ENCODE peak calls at places on chromosome 1, in nine cellular contexts. Q is AG09309, K is spleen, I is fibroblast of lung, W is keratinocyte, J is upper lobe of left lung, Y is uterus, B is GM23338, H is heart left ventricle. N is an unnamed sample.

GRCh38 chr1:168504064-168504837 is 39.5 kb downstream of the XCL2 start:
- DNase-seq in Q (peak), K (no peak), I (peak), W (no peak), J (no peak), Y (no peak), B (no peak), H (peak), N (peak)

GRCh38 chr1:96473791-96474452 is 247.7 kb upstream of the PTBP2 start:
- DNase-seq in Q (no peak), K (no peak), I (peak), W (peak), J (no peak), Y (no peak), B (no peak), H (no peak), N (no peak)

GRCh38 chr1:230158422-230159291 is 91.6 kb downstream of the GALNT2 start:
- DNase-seq in Q (no peak), K (no peak), I (no peak), W (no peak), J (no peak), Y (no peak), B (no peak), H (no peak), N (no peak)

GRCh38 chr1:65946960-65947359 is 154.3 kb downstream of the PDE4B start:
- DNase-seq in Q (no peak), K (no peak), I (no peak), W (no peak), J (no peak), Y (no peak), B (no peak), H (no peak), N (no peak)

GRCh38 chr1:171434717-171435346 is 50.5 kb upstream of the PRRC2C start:
- DNase-seq in Q (peak), K (no peak), I (peak), W (peak), J (no peak), Y (peak), B (no peak), H (peak), N (peak)

GRCh38 chr1:229060140-229060539 is 210.8 kb upstream of the RAB4A start:
- DNase-seq in Q (no peak), K (no peak), I (no peak), W (no peak), J (no peak), Y (no peak), B (no peak), H (no peak), N (no peak)

GRCh38 chr1:31830065-31830464 is 14.2 kb upstream of the SPOCD1 start:
- DNase-seq in Q (no peak), K (no peak), I (no peak), W (no peak), J (no peak), Y (no peak), B (no peak), H (no peak), N (no peak)

GRCh38 chr1:193322218-193322617 is 135.8 kb upstream of the B3GALT2 start:
- DNase-seq in Q (no peak), K (no peak), I (peak), W (no peak), J (no peak), Y (no peak), B (peak), H (no peak), N (no peak)

GRCh38 chr1:197519741-197520334 is 251.8 kb downstream of the CRB1 start:
- DNase-seq in Q (no peak), K (no peak), I (peak), W (no peak), J (no peak), Y (no peak), B (peak), H (no peak), N (no peak)
- TF ChIP-seq CTCF in Q (peak), K (peak), I (peak), W (peak), J (no peak), Y (no peak), B (peak), H (peak), N (peak)

DNA sequence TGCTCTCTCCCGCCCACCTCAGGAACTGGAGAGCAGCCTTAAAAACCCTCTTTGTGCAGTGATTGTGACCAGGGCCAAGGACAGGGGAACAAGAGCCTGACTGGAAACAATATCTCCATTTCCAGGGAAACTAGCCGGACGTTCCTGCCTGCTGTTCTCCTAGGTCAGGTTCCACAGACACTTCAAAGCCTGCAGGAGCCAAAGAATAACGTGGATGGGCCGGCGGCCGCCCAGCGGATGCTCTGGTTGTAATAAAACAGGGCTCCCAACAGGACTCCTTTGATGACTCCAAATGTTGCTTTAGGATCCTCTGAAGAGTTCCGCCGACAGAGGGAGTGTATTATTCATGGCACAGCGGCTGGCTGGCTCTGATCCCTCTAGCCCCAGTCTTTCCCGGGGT is 162.2 kb downstream of the PLXNA2 start:
- DNase-seq in Q (no peak), K (no peak), I (peak), W (no peak), J (peak), Y (no peak), B (peak), H (no peak), N (no peak)
- TF ChIP-seq CTCF in Q (no peak), K (no peak), I (peak), W (no peak), J (no peak), Y (no peak), B (peak), H (peak), N (no peak)

DNA sequence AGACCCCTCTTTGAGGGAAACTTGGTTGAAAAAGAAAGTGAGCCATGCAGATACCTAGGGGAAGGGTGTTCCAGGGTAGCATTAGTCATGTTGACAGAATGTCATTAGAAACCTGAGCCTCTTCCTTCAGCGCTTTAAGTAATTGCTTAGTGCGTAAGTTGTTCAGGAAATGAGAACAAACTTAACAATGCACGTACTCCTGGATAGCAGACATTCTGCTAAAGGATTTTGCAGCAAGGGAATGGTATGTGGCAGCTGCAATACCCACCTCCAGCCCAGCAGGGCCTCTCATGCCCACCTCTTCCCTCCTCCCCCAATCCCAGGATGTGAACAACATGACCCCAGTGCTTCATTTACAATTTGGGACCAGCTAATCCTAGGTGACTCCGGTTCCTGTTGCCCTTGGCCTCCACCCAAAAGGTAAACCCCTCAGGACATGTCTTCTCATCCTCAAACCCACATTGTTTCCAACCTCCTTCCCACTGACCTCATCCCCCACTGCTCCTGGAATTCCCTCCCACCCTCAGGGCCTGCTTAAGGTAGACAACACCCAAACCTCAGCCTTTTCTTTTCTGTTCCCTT is 98.0 kb upstream of the BCAR3 start:
- DNase-seq in Q (peak), K (no peak), I (peak), W (peak), J (no peak), Y (no peak), B (peak), H (no peak), N (peak)
- TF ChIP-seq CTCF in Q (no peak), K (no peak), I (no peak), W (peak), J (no peak), Y (no peak), B (no peak), H (no peak), N (no peak)

GRCh38 chr1:213684454-213684853 is 303.3 kb upstream of the PROX1 start:
- DNase-seq in Q (no peak), K (no peak), I (no peak), W (no peak), J (no peak), Y (no peak), B (no peak), H (no peak), N (no peak)
- TF ChIP-seq CTCF in Q (no peak), K (no peak), I (no peak), W (no peak), J (no peak), Y (no peak), B (no peak), H (no peak), N (no peak)

DNA sequence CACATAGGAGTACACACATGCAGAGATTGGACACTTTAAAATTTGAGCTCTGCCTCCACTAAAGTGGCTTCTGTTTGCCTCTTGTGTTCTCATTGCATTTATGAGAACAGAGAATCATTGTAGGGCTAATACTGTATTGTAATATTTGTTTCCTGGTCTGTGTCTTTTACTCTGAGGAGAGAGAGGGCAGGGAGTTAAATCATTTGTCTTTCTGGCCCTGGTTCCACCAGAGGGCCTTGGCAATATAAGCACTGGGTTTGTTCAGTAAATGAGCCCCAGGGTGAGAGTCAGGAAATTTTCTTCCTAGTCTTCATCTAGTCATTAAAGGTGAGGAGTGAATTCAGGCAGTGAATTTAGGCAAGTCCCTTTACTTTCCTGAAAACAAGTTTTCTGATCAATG is 70.3 kb downstream of the NFIA start:
- DNase-seq in Q (no peak), K (no peak), I (no peak), W (no peak), J (no peak), Y (no peak), B (no peak), H (no peak), N (no peak)
- TF ChIP-seq CTCF in Q (no peak), K (no peak), I (no peak), W (no peak), J (no peak), Y (no peak), B (peak), H (no peak), N (no peak)

GRCh38 chr1:244209955-244210354 is 158.9 kb downstream of the ZBTB18 start:
- DNase-seq in Q (no peak), K (no peak), I (no peak), W (no peak), J (no peak), Y (no peak), B (no peak), H (no peak), N (no peak)

GRCh38 chr1:244212792-244213475 is 161.9 kb downstream of the ZBTB18 start:
- DNase-seq in Q (no peak), K (no peak), I (no peak), W (no peak), J (no peak), Y (no peak), B (no peak), H (no peak), N (no peak)

GRCh38 chr1:244212219-244212618 is 161.1 kb downstream of the ZBTB18 start:
- DNase-seq in Q (no peak), K (no peak), I (no peak), W (no peak), J (no peak), Y (no peak), B (no peak), H (no peak), N (no peak)

GRCh38 chr1:244211559-244211944 is 160.5 kb downstream of the ZBTB18 start:
- DNase-seq in Q (peak), K (no peak), I (peak), W (no peak), J (no peak), Y (peak), B (no peak), H (no peak), N (peak)

GRCh38 chr1:244210884-244211558 is 159.9 kb downstream of the ZBTB18 start:
- DNase-seq in Q (no peak), K (no peak), I (no peak), W (no peak), J (peak), Y (no peak), B (peak), H (no peak), N (no peak)
- TF ChIP-seq CTCF in Q (peak), K (no peak), I (peak), W (peak), J (no peak), Y (no peak), B (peak), H (peak), N (peak)

GRCh38 chr1:2104621-2105427 is 54.6 kb downstream of the PRKCZ start:
- DNase-seq in Q (no peak), K (no peak), I (no peak), W (no peak), J (peak), Y (no peak), B (peak), H (no peak), N (no peak)
- TF ChIP-seq CTCF in Q (no peak), K (no peak), I (peak), W (no peak), J (no peak), Y (no peak), B (peak), H (no peak), N (no peak)

GRCh38 chr1:38529337-38529860 is 330.2 kb downstream of the RRAGC start:
- DNase-seq in Q (no peak), K (no peak), I (no peak), W (no peak), J (no peak), Y (no peak), B (no peak), H (no peak), N (no peak)
- TF ChIP-seq CTCF in Q (no peak), K (no peak), I (no peak), W (no peak), J (no peak), Y (no peak), B (no peak), H (no peak), N (no peak)

N was measured in AG09319.